ENCODE peak calls at places on chromosome 13, in four cellular contexts. L is left lung, A is GM23338, Q is cardiac muscle cell. I is an unnamed sample.

GRCh38 chr13:58955546-58956385 is 1208.0 kb downstream of the DIAPH3 start:
- DNase-seq in L (no peak), A (no peak), Q (no peak), I (no peak)

GRCh38 chr13:99124695-99125334 is 75.8 kb upstream of the UBAC2 start:
- DNase-seq in L (no peak), A (no peak), Q (no peak), I (no peak)

GRCh38 chr13:75550159-75550567 is 572 bp downstream of the UCHL3 start:
- DNase-seq in L (no peak), A (peak; percentile 23), Q (peak; percentile 43), I (no peak)

GRCh38 chr13:81738364-81738763 is 1397.4 kb upstream of the SPRY2 start:
- DNase-seq in L (no peak), A (no peak), Q (no peak), I (no peak)

GRCh38 chr13:30341815-30342570 is 34.6 kb upstream of the KATNAL1 start:
- DNase-seq in L (peak; percentile 86), A (no peak), Q (peak; percentile 28), I (no peak)

GRCh38 chr13:113599396-113599795 is 14.8 kb downstream of the TFDP1 start:
- DNase-seq in L (peak; percentile 19), A (no peak), Q (no peak), I (no peak)

GRCh38 chr13:113859311-113860050 is 4.4 kb downstream of the GAS6 start:
- DNase-seq in L (no peak), A (no peak), Q (no peak), I (no peak)

GRCh38 chr13:30963794-30964193 is 31.3 kb downstream of the TEX26 start:
- DNase-seq in L (peak; percentile 39), A (no peak), Q (peak; percentile 10), I (no peak)

GRCh38 chr13:98509271-98510155 is 67.4 kb downstream of the STK24 start:
- DNase-seq in L (peak; percentile 68), A (no peak), Q (no peak), I (peak; percentile 32)

GRCh38 chr13:94362411-94362909 is 117.0 kb downstream of the DCT start:
- DNase-seq in L (no peak), A (peak; percentile 92), Q (peak; percentile 80), I (peak; percentile 45)

GRCh38 chr13:87582399-87582798 is 88.8 kb upstream of the SLITRK5 start:
- DNase-seq in L (no peak), A (no peak), Q (no peak), I (no peak)

GRCh38 chr13:114007566-114007965 is 33.7 kb upstream of the C13orf46 start:
- DNase-seq in L (no peak), A (no peak), Q (no peak), I (no peak)

GRCh38 chr13:39201075-39201630 is 162.9 kb downstream of the NHLRC3 start:
- DNase-seq in L (no peak), A (no peak), Q (peak; percentile 18), I (no peak)

GRCh38 chr13:75533866-75534265 is 3.8 kb downstream of the COMMD6 start:
- DNase-seq in L (no peak), A (no peak), Q (no peak), I (no peak)

GRCh38 chr13:20714563-20715339 is 11.3 kb downstream of the IL17D start:
- DNase-seq in L (peak; percentile 64), A (no peak), Q (no peak), I (no peak)

I was measured in memory B cell.